ENCODE peak calls at places on chromosomes 12 and 14, in six cellular contexts. One of them, this sample, is unnamed.

GRCh38 chr12:127398026-127398715 is 868.8 kb upstream of the TMEM132C start:
- DNase-seq in lower lobe of right lung: no peak
- DNase-seq in type B pancreatic cell: no peak
- DNase-seq in HFF-Myc: no peak
- DNase-seq in endothelial cell of umbilical vein: no peak
- DNase-seq in B cell: no peak
- DNase-seq in this sample: no peak

GRCh38 chr12:93879476-93880376 is 202.6 kb downstream of the CRADD start:
- DNase-seq in B cell: no peak
- DNase-seq in endothelial cell of umbilical vein: no peak
- DNase-seq in type B pancreatic cell: no peak
- DNase-seq in HFF-Myc: peak
- DNase-seq in lower lobe of right lung: no peak
- DNase-seq in this sample: no peak

GRCh38 chr12:49692851-49693250 is 14.4 kb downstream of the FMNL3 start:
- DNase-seq in B cell: no peak
- DNase-seq in HFF-Myc: no peak
- DNase-seq in endothelial cell of umbilical vein: no peak
- DNase-seq in lower lobe of right lung: no peak
- DNase-seq in type B pancreatic cell: no peak
- DNase-seq in this sample: no peak

GRCh38 chr14:105894978-105895881 is 368.8 kb downstream of the TMEM121 start:
- DNase-seq in type B pancreatic cell: no peak
- DNase-seq in endothelial cell of umbilical vein: no peak
- DNase-seq in B cell: no peak
- DNase-seq in lower lobe of right lung: peak
- DNase-seq in HFF-Myc: no peak
- DNase-seq in this sample: no peak

GRCh38 chr12:26539131-26539530 is 293.9 kb downstream of the ITPR2 start:
- DNase-seq in endothelial cell of umbilical vein: no peak
- DNase-seq in lower lobe of right lung: no peak
- DNase-seq in HFF-Myc: no peak
- DNase-seq in B cell: no peak
- DNase-seq in type B pancreatic cell: no peak
- DNase-seq in this sample: no peak

GRCh38 chr12:3041558-3042164 is 35.5 kb upstream of the TSPAN9 start:
- DNase-seq in endothelial cell of umbilical vein: peak
- DNase-seq in B cell: peak
- DNase-seq in type B pancreatic cell: no peak
- DNase-seq in HFF-Myc: peak
- DNase-seq in lower lobe of right lung: no peak
- DNase-seq in this sample: no peak

GRCh38 chr14:101187017-101187815 is 283.7 kb upstream of the RTL1 start:
- DNase-seq in type B pancreatic cell: no peak
- DNase-seq in HFF-Myc: no peak
- DNase-seq in B cell: no peak
- DNase-seq in endothelial cell of umbilical vein: no peak
- DNase-seq in lower lobe of right lung: no peak
- DNase-seq in this sample: no peak

GRCh38 chr14:51453869-51454268 is 197.8 kb upstream of the FRMD6 start:
- DNase-seq in type B pancreatic cell: no peak
- DNase-seq in endothelial cell of umbilical vein: no peak
- DNase-seq in B cell: no peak
- DNase-seq in lower lobe of right lung: no peak
- DNase-seq in HFF-Myc: no peak
- DNase-seq in this sample: no peak

GRCh38 chr12:47717046-47717442 is 8.2 kb downstream of the ENDOU start:
- DNase-seq in type B pancreatic cell: no peak
- DNase-seq in B cell: no peak
- DNase-seq in endothelial cell of umbilical vein: no peak
- DNase-seq in lower lobe of right lung: no peak
- DNase-seq in HFF-Myc: no peak
- DNase-seq in this sample: peak

GRCh38 chr12:19624401-19624930 is 185.2 kb downstream of the AEBP2 start:
- DNase-seq in HFF-Myc: peak
- DNase-seq in B cell: no peak
- DNase-seq in type B pancreatic cell: no peak
- DNase-seq in lower lobe of right lung: no peak
- DNase-seq in endothelial cell of umbilical vein: no peak
- DNase-seq in this sample: no peak

GRCh38 chr12:104414581-104415305 is 42.0 kb upstream of the CHST11 start:
- DNase-seq in endothelial cell of umbilical vein: no peak
- DNase-seq in lower lobe of right lung: no peak
- DNase-seq in B cell: no peak
- DNase-seq in type B pancreatic cell: no peak
- DNase-seq in HFF-Myc: no peak
- DNase-seq in this sample: no peak

GRCh38 chr14:60344751-60345150 is 95.7 kb downstream of the PPM1A start:
- DNase-seq in HFF-Myc: no peak
- DNase-seq in lower lobe of right lung: no peak
- DNase-seq in endothelial cell of umbilical vein: no peak
- DNase-seq in type B pancreatic cell: no peak
- DNase-seq in B cell: no peak
- DNase-seq in this sample: no peak

GRCh38 chr12:31002361-31002725 is 71.3 kb upstream of the DDX11 start:
- DNase-seq in lower lobe of right lung: peak
- DNase-seq in endothelial cell of umbilical vein: no peak
- DNase-seq in type B pancreatic cell: no peak
- DNase-seq in B cell: no peak
- DNase-seq in HFF-Myc: no peak
- DNase-seq in this sample: no peak

GRCh38 chr14:105187935-105188524 is 6.9 kb upstream of the NUDT14 start:
- DNase-seq in type B pancreatic cell: no peak
- DNase-seq in HFF-Myc: no peak
- DNase-seq in B cell: no peak
- DNase-seq in endothelial cell of umbilical vein: no peak
- DNase-seq in lower lobe of right lung: peak
- DNase-seq in this sample: no peak

GRCh38 chr14:25658988-25659387 is 609.0 kb upstream of the STXBP6 start:
- DNase-seq in HFF-Myc: no peak
- DNase-seq in B cell: no peak
- DNase-seq in lower lobe of right lung: no peak
- DNase-seq in type B pancreatic cell: no peak
- DNase-seq in endothelial cell of umbilical vein: no peak
- DNase-seq in this sample: no peak

GRCh38 chr12:6851153-6851920 is at the start of gene CDCA3:
- DNase-seq in endothelial cell of umbilical vein: peak
- DNase-seq in type B pancreatic cell: peak
- DNase-seq in B cell: peak
- DNase-seq in HFF-Myc: peak
- DNase-seq in lower lobe of right lung: peak
- DNase-seq in this sample: peak

GRCh38 chr12:122834229-122834920 is 882 bp upstream of the HIP1R start:
- DNase-seq in endothelial cell of umbilical vein: peak
- DNase-seq in B cell: peak
- DNase-seq in HFF-Myc: no peak
- DNase-seq in lower lobe of right lung: peak
- DNase-seq in type B pancreatic cell: no peak
- DNase-seq in this sample: no peak

GRCh38 chr12:69602954-69603353 is 7.8 kb downstream of the LRRC10 start:
- DNase-seq in HFF-Myc: no peak
- DNase-seq in type B pancreatic cell: no peak
- DNase-seq in lower lobe of right lung: no peak
- DNase-seq in B cell: no peak
- DNase-seq in endothelial cell of umbilical vein: no peak
- DNase-seq in this sample: no peak
- TF ChIP-seq CTCF in HFF-Myc: no peak
- TF ChIP-seq CTCF in type B pancreatic cell: no peak
- TF ChIP-seq CTCF in lower lobe of right lung: no peak
- TF ChIP-seq CTCF in B cell: no peak
- TF ChIP-seq CTCF in endothelial cell of umbilical vein: no peak
- TF ChIP-seq CTCF in this sample: no peak

GRCh38 chr14:39576258-39576657 is 144.0 kb upstream of the FBXO33 start:
- DNase-seq in HFF-Myc: no peak
- DNase-seq in B cell: no peak
- DNase-seq in lower lobe of right lung: no peak
- DNase-seq in endothelial cell of umbilical vein: no peak
- DNase-seq in type B pancreatic cell: no peak
- DNase-seq in this sample: no peak

GRCh38 chr14:39582028-39582654 is 149.9 kb upstream of the FBXO33 start:
- DNase-seq in lower lobe of right lung: no peak
- DNase-seq in B cell: no peak
- DNase-seq in type B pancreatic cell: no peak
- DNase-seq in HFF-Myc: no peak
- DNase-seq in endothelial cell of umbilical vein: no peak
- DNase-seq in this sample: no peak

GRCh38 chr14:39576726-39577125 is 144.5 kb upstream of the FBXO33 start:
- DNase-seq in HFF-Myc: no peak
- DNase-seq in B cell: no peak
- DNase-seq in lower lobe of right lung: no peak
- DNase-seq in type B pancreatic cell: no peak
- DNase-seq in endothelial cell of umbilical vein: no peak
- DNase-seq in this sample: no peak

DNA sequence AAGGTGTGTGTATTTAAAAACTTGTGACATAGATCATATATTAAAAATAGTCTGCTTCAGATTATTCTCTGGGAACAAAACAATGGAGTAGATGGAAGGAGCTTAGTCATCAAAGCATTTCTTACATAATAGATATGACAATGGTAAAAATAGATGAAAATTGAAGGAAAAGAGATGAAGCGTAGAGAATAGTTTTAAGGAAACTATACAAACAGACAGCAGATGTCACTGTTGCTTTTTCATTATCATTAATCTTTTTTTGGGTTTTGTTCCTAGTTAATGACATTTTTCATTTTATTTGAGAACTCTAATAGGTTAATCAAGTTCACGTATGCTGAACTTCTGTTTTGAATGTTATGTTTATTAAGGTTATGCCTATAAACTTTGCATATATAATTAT is 149.2 kb upstream of the FBXO33 start:
- DNase-seq in B cell: no peak
- DNase-seq in endothelial cell of umbilical vein: no peak
- DNase-seq in type B pancreatic cell: no peak
- DNase-seq in lower lobe of right lung: no peak
- DNase-seq in HFF-Myc: no peak
- DNase-seq in this sample: no peak
- TF ChIP-seq CTCF in B cell: no peak
- TF ChIP-seq CTCF in endothelial cell of umbilical vein: no peak
- TF ChIP-seq CTCF in type B pancreatic cell: peak
- TF ChIP-seq CTCF in lower lobe of right lung: no peak
- TF ChIP-seq CTCF in HFF-Myc: no peak
- TF ChIP-seq CTCF in this sample: no peak

DNA sequence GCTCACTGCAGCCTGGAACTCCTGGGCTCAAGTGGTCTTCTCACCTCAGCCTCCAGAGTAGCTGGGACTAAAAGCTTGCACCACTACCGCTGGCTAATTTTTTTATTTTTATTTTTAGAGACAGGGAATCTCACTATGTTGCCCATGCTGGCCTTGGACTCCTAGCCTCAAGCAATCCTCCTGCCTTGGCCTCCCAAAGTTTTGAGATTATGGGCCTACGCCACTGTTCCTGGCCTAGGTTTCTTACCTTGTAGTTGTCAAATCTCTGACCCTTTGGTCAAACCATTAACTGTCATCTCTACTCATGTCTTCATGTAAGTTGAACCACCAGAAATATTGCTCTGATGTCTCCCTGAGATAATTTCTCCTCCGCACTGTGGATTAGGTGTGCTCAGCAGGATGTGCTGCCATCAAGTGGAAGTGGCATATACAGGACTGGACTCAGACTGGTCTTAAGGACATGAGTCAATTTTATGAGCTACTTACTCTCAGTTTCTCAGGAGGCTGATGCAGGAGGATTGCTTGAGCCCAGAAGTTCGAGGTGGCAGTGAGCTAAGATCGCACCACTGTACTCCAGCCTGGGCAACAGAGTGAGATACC is 28.5 kb downstream of the ACTR6 start:
- DNase-seq in endothelial cell of umbilical vein: no peak
- DNase-seq in HFF-Myc: peak
- DNase-seq in lower lobe of right lung: no peak
- DNase-seq in type B pancreatic cell: no peak
- DNase-seq in B cell: no peak
- DNase-seq in this sample: no peak
- TF ChIP-seq CTCF in endothelial cell of umbilical vein: no peak
- TF ChIP-seq CTCF in HFF-Myc: peak
- TF ChIP-seq CTCF in lower lobe of right lung: no peak
- TF ChIP-seq CTCF in type B pancreatic cell: no peak
- TF ChIP-seq CTCF in B cell: no peak
- TF ChIP-seq CTCF in this sample: peak

GRCh38 chr12:89019439-89020120 is 332.7 kb downstream of the DUSP6 start:
- DNase-seq in HFF-Myc: peak
- DNase-seq in lower lobe of right lung: peak
- DNase-seq in endothelial cell of umbilical vein: peak
- DNase-seq in type B pancreatic cell: peak
- DNase-seq in B cell: peak
- DNase-seq in this sample: peak

GRCh38 chr12:89020121-89020480 is 332.2 kb downstream of the DUSP6 start:
- DNase-seq in lower lobe of right lung: no peak
- DNase-seq in B cell: no peak
- DNase-seq in endothelial cell of umbilical vein: no peak
- DNase-seq in type B pancreatic cell: no peak
- DNase-seq in HFF-Myc: no peak
- DNase-seq in this sample: no peak

GRCh38 chr12:89015419-89015818 is 336.9 kb downstream of the DUSP6 start:
- DNase-seq in lower lobe of right lung: no peak
- DNase-seq in type B pancreatic cell: no peak
- DNase-seq in HFF-Myc: no peak
- DNase-seq in B cell: no peak
- DNase-seq in endothelial cell of umbilical vein: no peak
- DNase-seq in this sample: no peak

GRCh38 chr12:89020689-89021088 is 331.6 kb downstream of the DUSP6 start:
- DNase-seq in HFF-Myc: no peak
- DNase-seq in B cell: no peak
- DNase-seq in lower lobe of right lung: no peak
- DNase-seq in type B pancreatic cell: no peak
- DNase-seq in endothelial cell of umbilical vein: no peak
- DNase-seq in this sample: no peak

GRCh38 chr12:89016970-89017778 is 335.1 kb downstream of the DUSP6 start:
- DNase-seq in type B pancreatic cell: peak
- DNase-seq in endothelial cell of umbilical vein: peak
- DNase-seq in HFF-Myc: peak
- DNase-seq in lower lobe of right lung: no peak
- DNase-seq in B cell: no peak
- DNase-seq in this sample: no peak
- TF ChIP-seq CTCF in type B pancreatic cell: peak
- TF ChIP-seq CTCF in endothelial cell of umbilical vein: peak
- TF ChIP-seq CTCF in HFF-Myc: peak
- TF ChIP-seq CTCF in lower lobe of right lung: peak
- TF ChIP-seq CTCF in B cell: peak
- TF ChIP-seq CTCF in this sample: peak

DNA sequence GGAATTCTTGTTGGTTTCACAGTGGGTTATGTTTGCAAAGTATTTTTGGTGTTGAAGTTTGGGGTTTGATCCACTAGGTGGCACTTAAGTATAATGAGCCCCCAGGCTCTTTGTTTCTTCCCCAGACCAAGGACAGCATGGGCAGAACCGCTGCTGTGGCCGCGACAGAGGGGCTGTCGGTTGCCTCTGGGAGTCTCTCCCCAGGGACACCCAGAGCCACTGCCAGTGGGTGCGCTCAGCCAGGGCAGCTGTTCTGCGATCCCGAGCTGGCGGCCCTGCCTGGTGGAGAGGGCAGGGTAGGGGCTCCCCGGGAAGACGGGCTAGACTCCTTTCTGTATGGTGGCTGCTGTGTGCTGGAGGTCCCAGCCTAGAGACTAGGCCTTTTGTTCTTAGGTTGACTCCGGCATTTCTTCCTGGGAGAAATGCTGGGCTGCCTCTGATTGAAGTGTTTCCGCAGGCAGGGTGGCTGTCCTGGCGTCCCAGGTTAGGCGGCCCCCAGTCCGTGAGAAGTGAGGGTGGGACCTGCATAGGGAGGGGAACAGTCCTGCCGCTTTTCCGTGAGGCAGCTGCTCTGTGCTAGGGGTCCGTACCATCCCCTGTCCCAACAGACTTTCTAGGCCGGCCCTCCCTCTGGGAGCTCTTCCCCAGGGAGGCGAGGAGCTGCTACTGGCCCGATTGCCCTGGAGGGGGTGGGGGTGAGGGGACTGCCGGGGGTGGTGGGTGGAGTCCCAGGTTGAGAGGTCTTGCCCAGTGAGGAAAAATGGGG is 253.1 kb upstream of the PELI2 start:
- DNase-seq in endothelial cell of umbilical vein: no peak
- DNase-seq in lower lobe of right lung: no peak
- DNase-seq in B cell: no peak
- DNase-seq in HFF-Myc: no peak
- DNase-seq in type B pancreatic cell: no peak
- DNase-seq in this sample: no peak
- TF ChIP-seq CTCF in endothelial cell of umbilical vein: no peak
- TF ChIP-seq CTCF in lower lobe of right lung: no peak
- TF ChIP-seq CTCF in B cell: peak
- TF ChIP-seq CTCF in HFF-Myc: no peak
- TF ChIP-seq CTCF in type B pancreatic cell: peak
- TF ChIP-seq CTCF in this sample: no peak

This sample was measured in osteocyte.